ENCODE peak calls at places on chromosomes 13 and 19, in eight cellular contexts. One of them, this sample, is unnamed.

GRCh38 chr19:18321729-18322091 is 1.2 kb downstream of the LSM4 start:
- DNase-seq in amniotic epithelial cell: peak; percentile 61
- DNase-seq in NCI-H2081: no peak
- DNase-seq in hepatocyte: no peak
- DNase-seq in hepatic stellate cell: no peak
- DNase-seq in EL: no peak
- DNase-seq in GM04503: no peak
- DNase-seq in activated B cell treated with CpG ODN at 0.5 μM for 24 hours: no peak
- DNase-seq in this sample: no peak

GRCh38 chr13:104105418-104106355 is 1039.5 kb upstream of the SLC10A2 start:
- DNase-seq in hepatocyte: no peak
- DNase-seq in EL: no peak
- DNase-seq in GM04503: no peak
- DNase-seq in NCI-H2081: no peak
- DNase-seq in activated B cell treated with CpG ODN at 0.5 μM for 24 hours: no peak
- DNase-seq in amniotic epithelial cell: no peak
- DNase-seq in hepatic stellate cell: no peak
- DNase-seq in this sample: no peak

GRCh38 chr13:110334841-110335490 is 27.9 kb downstream of the COL4A2 start:
- DNase-seq in hepatocyte: no peak
- DNase-seq in NCI-H2081: no peak
- DNase-seq in amniotic epithelial cell: peak; percentile 68
- DNase-seq in EL: no peak
- DNase-seq in activated B cell treated with CpG ODN at 0.5 μM for 24 hours: no peak
- DNase-seq in GM04503: no peak
- DNase-seq in hepatic stellate cell: no peak
- DNase-seq in this sample: no peak

GRCh38 chr19:29620931-29621351 is 14.9 kb downstream of the POP4 start:
- DNase-seq in NCI-H2081: no peak
- DNase-seq in EL: no peak
- DNase-seq in hepatocyte: no peak
- DNase-seq in hepatic stellate cell: no peak
- DNase-seq in amniotic epithelial cell: no peak
- DNase-seq in activated B cell treated with CpG ODN at 0.5 μM for 24 hours: no peak
- DNase-seq in GM04503: no peak
- DNase-seq in this sample: no peak

GRCh38 chr19:3095375-3096191 is 1.4 kb downstream of the GNA11 start:
- DNase-seq in GM04503: no peak
- DNase-seq in NCI-H2081: no peak
- DNase-seq in activated B cell treated with CpG ODN at 0.5 μM for 24 hours: no peak
- DNase-seq in hepatic stellate cell: no peak
- DNase-seq in EL: peak; percentile 27
- DNase-seq in hepatocyte: peak; percentile 64
- DNase-seq in amniotic epithelial cell: no peak
- DNase-seq in this sample: peak; percentile 64

GRCh38 chr13:48801255-48801654 is 147.5 kb downstream of the CYSLTR2 start:
- DNase-seq in hepatocyte: no peak
- DNase-seq in hepatic stellate cell: no peak
- DNase-seq in NCI-H2081: no peak
- DNase-seq in activated B cell treated with CpG ODN at 0.5 μM for 24 hours: no peak
- DNase-seq in EL: peak; percentile 68
- DNase-seq in amniotic epithelial cell: peak; percentile 56
- DNase-seq in GM04503: peak; percentile 71
- DNase-seq in this sample: no peak

GRCh38 chr13:30134578-30134977 is 172.8 kb downstream of the KATNAL1 start:
- DNase-seq in EL: no peak
- DNase-seq in GM04503: no peak
- DNase-seq in hepatic stellate cell: no peak
- DNase-seq in NCI-H2081: no peak
- DNase-seq in hepatocyte: no peak
- DNase-seq in amniotic epithelial cell: no peak
- DNase-seq in activated B cell treated with CpG ODN at 0.5 μM for 24 hours: no peak
- DNase-seq in this sample: no peak

GRCh38 chr19:13841339-13842293 is 35.3 kb upstream of the NANOS3 start:
- DNase-seq in amniotic epithelial cell: no peak
- DNase-seq in EL: peak; percentile 52
- DNase-seq in hepatocyte: peak; percentile 35
- DNase-seq in GM04503: no peak
- DNase-seq in NCI-H2081: no peak
- DNase-seq in activated B cell treated with CpG ODN at 0.5 μM for 24 hours: peak; percentile 58
- DNase-seq in hepatic stellate cell: peak; percentile 42
- DNase-seq in this sample: no peak

GRCh38 chr13:20776751-20777150 is 3.0 kb upstream of the EEF1AKMT1 start:
- DNase-seq in hepatocyte: no peak
- DNase-seq in activated B cell treated with CpG ODN at 0.5 μM for 24 hours: no peak
- DNase-seq in EL: no peak
- DNase-seq in amniotic epithelial cell: no peak
- DNase-seq in NCI-H2081: no peak
- DNase-seq in GM04503: no peak
- DNase-seq in hepatic stellate cell: no peak
- DNase-seq in this sample: no peak

GRCh38 chr13:100811906-100812305 is 137.3 kb upstream of the TMTC4 start:
- DNase-seq in hepatocyte: no peak
- DNase-seq in EL: no peak
- DNase-seq in NCI-H2081: peak; percentile 60
- DNase-seq in amniotic epithelial cell: no peak
- DNase-seq in activated B cell treated with CpG ODN at 0.5 μM for 24 hours: no peak
- DNase-seq in GM04503: no peak
- DNase-seq in hepatic stellate cell: no peak
- DNase-seq in this sample: no peak

GRCh38 chr13:30033681-30034447 is 183.4 kb upstream of the UBL3 start:
- DNase-seq in GM04503: peak; percentile 94
- DNase-seq in amniotic epithelial cell: peak; percentile 93
- DNase-seq in NCI-H2081: no peak
- DNase-seq in EL: peak; percentile 89
- DNase-seq in hepatic stellate cell: peak; percentile 87
- DNase-seq in hepatocyte: peak; percentile 50
- DNase-seq in activated B cell treated with CpG ODN at 0.5 μM for 24 hours: no peak
- DNase-seq in this sample: no peak

GRCh38 chr19:56720281-56720680 is 48.7 kb upstream of the ZNF835 start:
- DNase-seq in hepatic stellate cell: no peak
- DNase-seq in GM04503: no peak
- DNase-seq in activated B cell treated with CpG ODN at 0.5 μM for 24 hours: no peak
- DNase-seq in hepatocyte: no peak
- DNase-seq in NCI-H2081: no peak
- DNase-seq in amniotic epithelial cell: no peak
- DNase-seq in EL: no peak
- DNase-seq in this sample: no peak

GRCh38 chr19:6224308-6224675 is 55.5 kb downstream of the MLLT1 start:
- DNase-seq in NCI-H2081: no peak
- DNase-seq in EL: no peak
- DNase-seq in activated B cell treated with CpG ODN at 0.5 μM for 24 hours: no peak
- DNase-seq in amniotic epithelial cell: no peak
- DNase-seq in GM04503: no peak
- DNase-seq in hepatic stellate cell: no peak
- DNase-seq in hepatocyte: no peak
- DNase-seq in this sample: no peak

GRCh38 chr19:31220540-31220939 is 128.7 kb downstream of the TSHZ3 start:
- DNase-seq in GM04503: no peak
- DNase-seq in activated B cell treated with CpG ODN at 0.5 μM for 24 hours: no peak
- DNase-seq in hepatocyte: no peak
- DNase-seq in amniotic epithelial cell: no peak
- DNase-seq in EL: peak; percentile 23
- DNase-seq in NCI-H2081: no peak
- DNase-seq in hepatic stellate cell: no peak
- DNase-seq in this sample: no peak

GRCh38 chr19:41753159-41753558 is 2.2 kb upstream of the CEACAM6 start:
- DNase-seq in hepatocyte: peak; percentile 31
- DNase-seq in GM04503: no peak
- DNase-seq in EL: peak; percentile 35
- DNase-seq in hepatic stellate cell: peak; percentile 15
- DNase-seq in activated B cell treated with CpG ODN at 0.5 μM for 24 hours: peak; percentile 67
- DNase-seq in amniotic epithelial cell: no peak
- DNase-seq in NCI-H2081: peak; percentile 50
- DNase-seq in this sample: peak; percentile 58

GRCh38 chr19:45470147-45471081 is 2.6 kb downstream of the FOSB start:
- DNase-seq in GM04503: no peak
- DNase-seq in NCI-H2081: no peak
- DNase-seq in amniotic epithelial cell: peak; percentile 37
- DNase-seq in hepatocyte: peak; percentile 44
- DNase-seq in EL: peak; percentile 52
- DNase-seq in hepatic stellate cell: peak; percentile 70
- DNase-seq in activated B cell treated with CpG ODN at 0.5 μM for 24 hours: peak; percentile 60
- DNase-seq in this sample: peak; percentile 73

GRCh38 chr13:24208314-24208713 is 47.8 kb downstream of the SPATA13 start:
- DNase-seq in hepatic stellate cell: peak; percentile 64
- DNase-seq in amniotic epithelial cell: peak; percentile 85
- DNase-seq in GM04503: peak; percentile 67
- DNase-seq in EL: peak; percentile 81
- DNase-seq in activated B cell treated with CpG ODN at 0.5 μM for 24 hours: no peak
- DNase-seq in NCI-H2081: no peak
- DNase-seq in hepatocyte: no peak
- DNase-seq in this sample: no peak